ENCODE peak calls at places on chromosomes 13 and 19, in six cellular contexts. One of them, this sample, is unnamed.
A peak's percentile ranks its signal among the peaks of the same experiment; 100 is the strongest.

GRCh38 chr13:46265292-46265691 is 53.6 kb downstream of the LRRC63 start:
- DNase-seq in cardiac fibroblast: no peak
- DNase-seq in CD4-positive, CD25-positive, alpha-beta regulatory T cell: no peak
- DNase-seq in Panc1: no peak
- DNase-seq in AG04450: no peak
- DNase-seq in Peyer's patch: no peak
- DNase-seq in this sample: no peak

GRCh38 chr19:35936738-35937268 is 629 bp downstream of the LRFN3 start:
- DNase-seq in cardiac fibroblast: no peak
- DNase-seq in CD4-positive, CD25-positive, alpha-beta regulatory T cell: no peak
- DNase-seq in Panc1: no peak
- DNase-seq in AG04450: no peak
- DNase-seq in Peyer's patch: no peak
- DNase-seq in this sample: no peak

GRCh38 chr13:101655435-101655834 is 203.0 kb downstream of the ITGBL1 start:
- DNase-seq in cardiac fibroblast: no peak
- DNase-seq in CD4-positive, CD25-positive, alpha-beta regulatory T cell: no peak
- DNase-seq in Panc1: no peak
- DNase-seq in AG04450: no peak
- DNase-seq in Peyer's patch: no peak
- DNase-seq in this sample: no peak

GRCh38 chr19:56594783-56595547 is at the start of gene ZNF71:
- DNase-seq in cardiac fibroblast: peak; percentile 91
- DNase-seq in CD4-positive, CD25-positive, alpha-beta regulatory T cell: peak; percentile 88
- DNase-seq in Panc1: no peak
- DNase-seq in AG04450: peak; percentile 62
- DNase-seq in Peyer's patch: peak; percentile 94
- DNase-seq in this sample: peak; percentile 81

GRCh38 chr19:55691561-55692481 is 16.8 kb downstream of the EPN1 start:
- DNase-seq in cardiac fibroblast: no peak
- DNase-seq in CD4-positive, CD25-positive, alpha-beta regulatory T cell: no peak
- DNase-seq in Panc1: no peak
- DNase-seq in AG04450: no peak
- DNase-seq in Peyer's patch: no peak
- DNase-seq in this sample: no peak

GRCh38 chr19:11420429-11420893 is 1.3 kb upstream of the RGL3 start:
- DNase-seq in cardiac fibroblast: peak; percentile 61
- DNase-seq in CD4-positive, CD25-positive, alpha-beta regulatory T cell: no peak
- DNase-seq in Panc1: no peak
- DNase-seq in AG04450: no peak
- DNase-seq in Peyer's patch: no peak
- DNase-seq in this sample: no peak

GRCh38 chr19:1456121-1456900 is 6.4 kb downstream of the APC2 start:
- DNase-seq in cardiac fibroblast: no peak
- DNase-seq in CD4-positive, CD25-positive, alpha-beta regulatory T cell: no peak
- DNase-seq in Panc1: no peak
- DNase-seq in AG04450: no peak
- DNase-seq in Peyer's patch: no peak
- DNase-seq in this sample: no peak

GRCh38 chr19:51783373-51783772 is 11.6 kb upstream of the FPR3 start:
- DNase-seq in cardiac fibroblast: peak; percentile 51
- DNase-seq in CD4-positive, CD25-positive, alpha-beta regulatory T cell: no peak
- DNase-seq in Panc1: no peak
- DNase-seq in AG04450: no peak
- DNase-seq in Peyer's patch: no peak
- DNase-seq in this sample: no peak

GRCh38 chr19:39412867-39413268 is 399 bp downstream of the PLEKHG2 start:
- DNase-seq in cardiac fibroblast: no peak
- DNase-seq in CD4-positive, CD25-positive, alpha-beta regulatory T cell: no peak
- DNase-seq in Panc1: no peak
- DNase-seq in AG04450: no peak
- DNase-seq in Peyer's patch: no peak
- DNase-seq in this sample: no peak

GRCh38 chr19:40501599-40501998 is 34.8 kb downstream of the SPTBN4 start:
- DNase-seq in cardiac fibroblast: no peak
- DNase-seq in CD4-positive, CD25-positive, alpha-beta regulatory T cell: no peak
- DNase-seq in Panc1: no peak
- DNase-seq in AG04450: no peak
- DNase-seq in Peyer's patch: no peak
- DNase-seq in this sample: no peak

GRCh38 chr13:46165485-46166220 is 16.3 kb downstream of the LCP1 start:
- DNase-seq in cardiac fibroblast: no peak
- DNase-seq in CD4-positive, CD25-positive, alpha-beta regulatory T cell: no peak
- DNase-seq in Panc1: no peak
- DNase-seq in AG04450: no peak
- DNase-seq in Peyer's patch: no peak
- DNase-seq in this sample: no peak

GRCh38 chr13:65656740-65657329 is 1573.3 kb downstream of the PCDH9 start:
- DNase-seq in cardiac fibroblast: peak; percentile 43
- DNase-seq in CD4-positive, CD25-positive, alpha-beta regulatory T cell: no peak
- DNase-seq in Panc1: no peak
- DNase-seq in AG04450: no peak
- DNase-seq in Peyer's patch: no peak
- DNase-seq in this sample: no peak

GRCh38 chr19:55257461-55258411 is 1.1 kb downstream of the PPP6R1 start:
- DNase-seq in cardiac fibroblast: no peak
- DNase-seq in CD4-positive, CD25-positive, alpha-beta regulatory T cell: peak; percentile 35
- DNase-seq in Panc1: no peak
- DNase-seq in AG04450: no peak
- DNase-seq in Peyer's patch: no peak
- DNase-seq in this sample: no peak

GRCh38 chr13:57946361-57946760 is 314.8 kb downstream of the PCDH17 start:
- DNase-seq in cardiac fibroblast: no peak
- DNase-seq in CD4-positive, CD25-positive, alpha-beta regulatory T cell: no peak
- DNase-seq in Panc1: no peak
- DNase-seq in AG04450: no peak
- DNase-seq in Peyer's patch: no peak
- DNase-seq in this sample: no peak

GRCh38 chr19:39826311-39826945 is 7.5 kb downstream of the DYRK1B start:
- DNase-seq in cardiac fibroblast: no peak
- DNase-seq in CD4-positive, CD25-positive, alpha-beta regulatory T cell: no peak
- DNase-seq in Panc1: no peak
- DNase-seq in AG04450: no peak
- DNase-seq in Peyer's patch: peak; percentile 44
- DNase-seq in this sample: no peak

GRCh38 chr13:109880371-109881346 is 94.3 kb upstream of the IRS2 start:
- DNase-seq in cardiac fibroblast: no peak
- DNase-seq in CD4-positive, CD25-positive, alpha-beta regulatory T cell: no peak
- DNase-seq in Panc1: no peak
- DNase-seq in AG04450: no peak
- DNase-seq in Peyer's patch: no peak
- DNase-seq in this sample: no peak

GRCh38 chr19:15378529-15379082 is 981 bp downstream of the AKAP8 start:
- DNase-seq in cardiac fibroblast: peak; percentile 58
- DNase-seq in CD4-positive, CD25-positive, alpha-beta regulatory T cell: peak; percentile 72
- DNase-seq in Panc1: no peak
- DNase-seq in AG04450: no peak
- DNase-seq in Peyer's patch: peak; percentile 76
- DNase-seq in this sample: peak; percentile 48

GRCh38 chr13:101449971-101450748 is 2.3 kb upstream of the ITGBL1 start:
- DNase-seq in cardiac fibroblast: peak; percentile 61
- DNase-seq in CD4-positive, CD25-positive, alpha-beta regulatory T cell: no peak
- DNase-seq in Panc1: peak; percentile 62
- DNase-seq in AG04450: peak; percentile 65
- DNase-seq in Peyer's patch: no peak
- DNase-seq in this sample: no peak

GRCh38 chr13:97338571-97338970 is 95.4 kb upstream of the RAP2A start:
- DNase-seq in cardiac fibroblast: no peak
- DNase-seq in CD4-positive, CD25-positive, alpha-beta regulatory T cell: no peak
- DNase-seq in Panc1: no peak
- DNase-seq in AG04450: no peak
- DNase-seq in Peyer's patch: no peak
- DNase-seq in this sample: no peak

GRCh38 chr19:2113436-2114211 is 16.9 kb downstream of the IZUMO4 start:
- DNase-seq in cardiac fibroblast: peak; percentile 25
- DNase-seq in CD4-positive, CD25-positive, alpha-beta regulatory T cell: no peak
- DNase-seq in Panc1: no peak
- DNase-seq in AG04450: no peak
- DNase-seq in Peyer's patch: no peak
- DNase-seq in this sample: no peak

GRCh38 chr13:96492758-96493157 is 402.9 kb downstream of the HS6ST3 start:
- DNase-seq in cardiac fibroblast: no peak
- DNase-seq in CD4-positive, CD25-positive, alpha-beta regulatory T cell: no peak
- DNase-seq in Panc1: no peak
- DNase-seq in AG04450: no peak
- DNase-seq in Peyer's patch: no peak
- DNase-seq in this sample: no peak

GRCh38 chr13:52158629-52159158 is 703 bp downstream of the NEK3 start:
- DNase-seq in cardiac fibroblast: peak; percentile 58
- DNase-seq in CD4-positive, CD25-positive, alpha-beta regulatory T cell: peak; percentile 40
- DNase-seq in Panc1: no peak
- DNase-seq in AG04450: no peak
- DNase-seq in Peyer's patch: peak; percentile 50
- DNase-seq in this sample: peak; percentile 32

GRCh38 chr19:46426035-46426505 is 2.7 kb downstream of the PNMA8C start:
- DNase-seq in cardiac fibroblast: no peak
- DNase-seq in CD4-positive, CD25-positive, alpha-beta regulatory T cell: no peak
- DNase-seq in Panc1: no peak
- DNase-seq in AG04450: no peak
- DNase-seq in Peyer's patch: no peak
- DNase-seq in this sample: no peak

GRCh38 chr19:45528149-45528743 is 21.0 kb downstream of the VASP start:
- DNase-seq in cardiac fibroblast: peak; percentile 25
- DNase-seq in CD4-positive, CD25-positive, alpha-beta regulatory T cell: no peak
- DNase-seq in Panc1: no peak
- DNase-seq in AG04450: no peak
- DNase-seq in Peyer's patch: no peak
- DNase-seq in this sample: peak; percentile 71

GRCh38 chr19:39676004-39676403 is 20.3 kb downstream of the LGALS16 start:
- DNase-seq in cardiac fibroblast: no peak
- DNase-seq in CD4-positive, CD25-positive, alpha-beta regulatory T cell: peak; percentile 75
- DNase-seq in Panc1: peak; percentile 83
- DNase-seq in AG04450: no peak
- DNase-seq in Peyer's patch: no peak
- DNase-seq in this sample: no peak

DNA sequence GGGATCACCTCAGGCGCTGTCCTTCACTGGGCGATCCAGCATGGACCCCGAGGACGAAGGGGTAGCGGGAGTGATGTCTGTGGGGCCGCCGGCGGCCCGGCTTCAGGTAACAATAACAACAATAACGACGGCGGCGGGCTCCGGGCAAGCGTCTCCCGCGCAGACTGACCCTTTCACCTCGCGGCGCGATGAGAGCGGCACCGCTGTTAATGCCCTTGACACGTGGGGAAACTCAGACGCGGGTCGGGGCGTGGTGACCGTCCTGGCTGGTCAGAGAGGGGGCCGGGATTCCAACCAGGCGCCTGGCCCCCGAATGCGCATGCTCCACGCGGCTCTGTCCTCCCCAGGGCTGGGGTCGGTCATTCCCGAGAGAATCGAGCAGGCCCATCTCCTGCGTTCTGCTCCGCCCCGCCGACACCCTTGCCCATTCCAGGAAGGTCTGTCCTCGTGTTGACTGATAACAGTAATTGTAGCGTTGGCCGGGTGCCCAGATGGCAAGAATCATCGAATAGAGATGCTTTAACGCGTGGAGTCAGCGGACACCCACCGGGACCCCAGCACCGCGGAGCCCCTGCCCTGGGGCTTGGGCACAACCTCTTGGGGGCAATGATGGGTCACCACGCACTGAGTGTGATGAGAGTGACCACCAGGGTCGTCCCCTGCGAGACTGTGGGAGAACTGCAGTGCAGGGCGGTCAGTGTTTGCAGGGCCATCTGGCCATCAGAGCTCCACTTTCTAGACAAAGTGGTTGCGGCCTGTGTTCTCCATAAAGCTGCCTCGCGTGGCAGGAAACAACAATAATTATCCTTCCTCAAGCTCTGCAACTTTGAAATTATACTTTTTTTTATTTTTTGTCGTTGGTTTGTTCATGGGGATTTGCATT is 528 bp downstream of the ZNF8 start:
- DNase-seq in cardiac fibroblast: peak; percentile 86
- DNase-seq in CD4-positive, CD25-positive, alpha-beta regulatory T cell: peak; percentile 32
- DNase-seq in Panc1: no peak
- DNase-seq in AG04450: peak; percentile 18
- DNase-seq in Peyer's patch: peak; percentile 77
- DNase-seq in this sample: peak; percentile 82
- H3K4me3 ChIP-seq in cardiac fibroblast: peak overlapping the region; percentile 93
- H3K4me3 ChIP-seq in CD4-positive, CD25-positive, alpha-beta regulatory T cell: peak overlapping the region; percentile 61
- H3K4me3 ChIP-seq in Panc1: peak overlapping the region; percentile 95
- H3K4me3 ChIP-seq in AG04450: peak overlapping the region; percentile 92
- H3K4me3 ChIP-seq in Peyer's patch: peak overlapping the region; percentile 77
- H3K4me3 ChIP-seq in this sample: peak overlapping the region; percentile 85

GRCh38 chr13:41655997-41656396 is 198.6 kb downstream of the RGCC start:
- DNase-seq in cardiac fibroblast: no peak
- DNase-seq in CD4-positive, CD25-positive, alpha-beta regulatory T cell: no peak
- DNase-seq in Panc1: no peak
- DNase-seq in AG04450: no peak
- DNase-seq in Peyer's patch: no peak
- DNase-seq in this sample: no peak
- H3K4me3 ChIP-seq in cardiac fibroblast: no peak overlapping the region
- H3K4me3 ChIP-seq in CD4-positive, CD25-positive, alpha-beta regulatory T cell: no peak overlapping the region
- H3K4me3 ChIP-seq in Panc1: no peak overlapping the region
- H3K4me3 ChIP-seq in AG04450: no peak overlapping the region
- H3K4me3 ChIP-seq in Peyer's patch: no peak overlapping the region
- H3K4me3 ChIP-seq in this sample: no peak overlapping the region

DNA sequence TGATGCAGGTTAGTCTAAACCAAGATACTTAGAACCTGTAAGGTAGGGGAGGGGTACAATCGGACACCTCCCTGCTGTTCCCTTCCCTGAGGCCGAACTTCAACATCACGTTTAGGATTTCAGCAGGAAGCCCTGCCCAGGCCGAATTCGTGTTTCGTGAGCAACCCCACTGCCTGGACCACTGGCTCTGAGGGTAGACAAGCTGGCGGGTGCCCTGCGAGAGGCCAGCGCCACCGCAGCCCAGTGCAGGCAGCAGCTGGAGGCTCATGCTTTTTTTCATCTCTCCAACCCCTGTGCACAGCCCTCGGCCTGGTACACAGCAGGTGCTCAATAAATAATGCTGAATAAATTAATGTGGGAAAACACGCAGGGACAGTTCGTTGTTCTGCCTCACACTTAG is 7.7 kb downstream of the HOMER3 start:
- DNase-seq in cardiac fibroblast: no peak
- DNase-seq in CD4-positive, CD25-positive, alpha-beta regulatory T cell: no peak
- DNase-seq in Panc1: no peak
- DNase-seq in AG04450: no peak
- DNase-seq in Peyer's patch: no peak
- DNase-seq in this sample: no peak
- H3K4me3 ChIP-seq in cardiac fibroblast: no peak overlapping the region
- H3K4me3 ChIP-seq in CD4-positive, CD25-positive, alpha-beta regulatory T cell: no peak overlapping the region
- H3K4me3 ChIP-seq in Panc1: no peak overlapping the region
- H3K4me3 ChIP-seq in AG04450: no peak overlapping the region
- H3K4me3 ChIP-seq in Peyer's patch: no peak overlapping the region
- H3K4me3 ChIP-seq in this sample: no peak overlapping the region

DNA sequence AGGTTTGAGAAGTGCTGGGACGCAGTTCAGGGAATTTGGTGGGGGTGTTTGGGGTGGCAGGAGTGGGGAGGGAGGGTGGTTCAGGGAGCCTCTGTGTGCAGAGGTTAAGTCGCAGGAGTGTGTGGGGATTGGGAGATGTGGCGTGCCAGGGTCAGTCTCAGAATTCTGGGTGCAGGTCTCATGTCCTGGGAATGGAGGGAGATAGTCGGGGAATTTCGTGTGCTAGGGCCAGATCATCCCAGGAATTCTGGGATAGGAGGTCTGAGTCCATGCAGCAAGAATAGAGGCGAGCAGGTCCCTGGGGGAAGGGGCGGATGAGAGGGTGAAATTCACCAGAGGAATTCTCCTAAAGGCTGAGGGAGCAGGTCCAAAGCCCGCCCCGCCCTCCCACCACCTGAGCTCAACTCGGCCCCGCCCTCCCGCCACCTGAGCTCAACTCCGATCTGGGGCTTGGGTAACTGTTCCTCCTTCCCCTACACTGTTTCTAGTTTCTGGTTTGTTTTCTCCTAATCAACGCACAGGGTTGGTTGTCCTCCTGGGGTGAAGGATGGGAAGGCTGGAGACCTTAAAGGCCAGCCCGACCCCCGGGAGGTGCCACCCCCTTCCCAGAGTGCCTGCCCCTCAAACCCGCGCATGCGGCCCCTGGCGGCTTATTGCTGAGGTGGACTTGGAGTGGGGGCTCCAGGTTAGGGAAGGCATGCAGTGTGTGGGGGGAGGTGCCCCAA is 15.2 kb downstream of the KCNC3 start:
- DNase-seq in cardiac fibroblast: no peak
- DNase-seq in CD4-positive, CD25-positive, alpha-beta regulatory T cell: no peak
- DNase-seq in Panc1: no peak
- DNase-seq in AG04450: no peak
- DNase-seq in Peyer's patch: no peak
- DNase-seq in this sample: peak; percentile 48
- H3K4me3 ChIP-seq in cardiac fibroblast: no peak overlapping the region
- H3K4me3 ChIP-seq in CD4-positive, CD25-positive, alpha-beta regulatory T cell: no peak overlapping the region
- H3K4me3 ChIP-seq in Panc1: no peak overlapping the region
- H3K4me3 ChIP-seq in AG04450: no peak overlapping the region
- H3K4me3 ChIP-seq in Peyer's patch: no peak overlapping the region
- H3K4me3 ChIP-seq in this sample: peak overlapping the region; percentile 11

This sample was measured in Caco-2.